ENCODE peak calls at places on chromosome 13, in six cellular contexts. I, E, G, P, V and O are unnamed samples. For H3K9me3, the result is how much of the 10 kb centered on the place peaks cover.

GRCh38 chr13:52156724-52157251 is 2.6 kb downstream of the NEK3 start:
- DNase-seq in I (no peak), E (no peak), G (no peak), P (no peak), V (no peak), O (no peak)

GRCh38 chr13:94435604-94436226 is 43.8 kb downstream of the DCT start:
- DNase-seq in I (no peak), E (no peak), G (no peak), P (no peak), V (no peak), O (no peak)

GRCh38 chr13:85509512-85509911 is 289.7 kb downstream of the SLITRK6 start:
- DNase-seq in I (no peak), E (no peak), G (no peak), P (no peak), V (no peak), O (no peak)

GRCh38 chr13:113854238-113855011 is 9.5 kb downstream of the GAS6 start:
- DNase-seq in I (peak), E (no peak), G (no peak), P (no peak), V (peak), O (peak)

GRCh38 chr13:46382224-46382623 is 4.8 kb downstream of the RUBCNL start:
- DNase-seq in I (no peak), E (no peak), G (no peak), P (no peak), V (no peak), O (no peak)

GRCh38 chr13:56586966-56587365 is 553.8 kb upstream of the PRR20A start:
- DNase-seq in I (no peak), E (no peak), G (no peak), P (no peak), V (no peak), O (no peak)

GRCh38 chr13:27830010-27830409 is 37.7 kb downstream of the GSX1 start:
- DNase-seq in I (peak), E (peak), G (no peak), P (peak), V (peak), O (no peak)

GRCh38 chr13:26923824-26924605 is 163.4 kb upstream of the GPR12 start:
- DNase-seq in I (no peak), E (no peak), G (no peak), P (no peak), V (no peak), O (no peak)

GRCh38 chr13:109720758-109721184 is 65.6 kb downstream of the IRS2 start:
- DNase-seq in I (no peak), E (no peak), G (no peak), P (peak), V (no peak), O (no peak)

GRCh38 chr13:33321686-33322473 is 36.3 kb upstream of the STARD13 start:
- DNase-seq in I (no peak), E (no peak), G (no peak), P (no peak), V (no peak), O (no peak)

GRCh38 chr13:51455532-51455931 is 2.7 kb upstream of the INTS6 start:
- DNase-seq in I (peak), E (no peak), G (no peak), P (no peak), V (peak), O (no peak)

DNA sequence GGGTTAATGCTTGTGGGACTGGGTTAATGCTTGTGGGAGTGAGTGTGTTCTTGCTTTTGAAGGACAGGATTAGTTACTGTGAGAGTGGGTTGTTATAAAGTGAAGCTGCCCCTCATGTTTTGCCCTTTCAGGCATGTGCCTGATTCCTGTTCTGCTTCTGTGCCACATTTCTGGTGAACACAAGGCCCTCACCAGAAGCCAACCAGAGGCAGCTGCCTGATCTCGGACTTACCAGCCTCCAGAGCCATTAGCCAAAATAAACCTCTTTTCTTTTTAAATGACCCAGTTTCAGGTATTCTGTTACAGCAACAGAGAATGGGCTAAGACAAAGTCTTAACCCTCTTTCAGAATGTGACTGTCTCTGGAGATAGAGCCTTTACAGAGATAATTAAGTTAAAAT is 113.3 kb upstream of the TMTC4 start:
- DNase-seq in I (no peak), E (no peak), G (no peak), P (no peak), V (no peak), O (no peak)
- H3K9me3 ChIP-seq in I (under half), E (under half), G (under half), P (under half), V (under half), O (under half)

DNA sequence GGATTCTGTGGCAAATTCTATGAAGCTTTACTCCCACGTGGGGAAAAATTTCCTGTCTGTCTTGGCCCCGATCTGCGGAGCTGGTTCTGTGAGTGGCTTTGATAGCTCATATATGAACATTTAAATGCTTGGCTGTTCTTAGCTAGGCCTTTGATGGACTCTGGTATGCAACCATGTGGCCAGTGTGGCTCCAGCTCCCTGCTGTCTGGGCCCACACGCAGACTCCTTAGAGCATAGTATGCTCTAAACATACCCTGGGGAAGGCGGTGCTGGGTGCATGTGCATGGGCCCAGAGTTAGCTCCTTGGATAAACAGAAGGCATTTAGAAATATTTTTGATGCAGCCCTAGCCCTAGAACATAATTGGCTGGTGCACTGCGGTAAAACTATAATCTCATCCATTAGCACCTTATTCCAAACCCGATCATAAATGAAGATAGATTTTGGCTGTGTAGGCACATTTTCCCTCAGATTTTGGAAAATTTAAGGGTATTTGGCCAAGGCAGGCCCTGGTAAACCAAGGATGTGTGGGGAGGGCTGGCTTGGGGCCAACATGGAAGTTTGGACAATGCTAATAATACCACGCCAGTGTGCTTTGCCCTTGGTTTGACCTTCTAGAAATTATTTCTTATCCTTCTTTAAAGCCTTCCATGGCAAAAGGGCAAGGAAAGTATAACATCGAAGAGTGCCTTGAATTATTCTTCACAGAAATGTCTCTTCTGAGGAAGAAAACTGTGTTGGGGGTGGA is 153.5 kb downstream of the LMO7 start:
- DNase-seq in I (no peak), E (no peak), G (no peak), P (no peak), V (no peak), O (no peak)
- H3K27ac ChIP-seq in I (peak), E (peak), G (no peak), P (no peak), V (no peak), O (peak)

DNA sequence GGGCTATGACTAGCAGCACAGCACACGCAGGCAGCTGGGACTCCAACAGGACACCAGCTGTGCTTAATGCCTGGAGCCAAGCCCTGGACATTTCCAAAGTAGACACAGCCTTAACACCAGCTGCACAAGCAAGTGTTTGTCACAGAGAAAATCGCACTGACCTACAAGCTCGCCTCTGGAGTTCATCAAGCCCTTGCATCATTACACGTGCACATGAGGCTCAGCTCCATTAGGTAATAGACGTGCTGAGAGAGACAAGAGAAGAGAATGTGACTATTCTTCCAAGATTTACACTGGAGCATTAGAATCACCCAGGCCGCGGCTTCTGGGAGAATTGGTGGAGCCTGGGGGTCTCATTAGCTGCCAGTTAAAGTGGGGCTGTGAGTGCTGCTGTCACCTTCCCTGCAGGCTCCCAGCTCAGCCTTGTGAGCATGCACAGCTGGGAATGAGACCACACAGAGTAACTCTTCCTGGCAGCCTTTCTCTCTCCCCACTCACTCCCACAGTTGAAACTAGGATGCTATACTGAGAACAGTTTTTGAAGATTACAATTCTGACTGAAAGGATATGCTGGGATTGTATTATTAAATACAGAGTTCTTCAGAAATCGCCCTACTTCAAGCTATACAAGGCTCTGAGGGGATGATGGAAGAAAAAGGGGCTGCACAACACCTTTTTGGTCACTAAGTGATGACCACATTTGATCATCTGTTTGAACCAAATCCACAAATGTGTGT is 10.6 kb downstream of the STOML3 start:
- DNase-seq in I (no peak), E (peak), G (no peak), P (no peak), V (no peak), O (peak)
- TF ChIP-seq EP300 in I (no peak), E (no peak), G (no peak), P (no peak), V (no peak), O (peak)

DNA sequence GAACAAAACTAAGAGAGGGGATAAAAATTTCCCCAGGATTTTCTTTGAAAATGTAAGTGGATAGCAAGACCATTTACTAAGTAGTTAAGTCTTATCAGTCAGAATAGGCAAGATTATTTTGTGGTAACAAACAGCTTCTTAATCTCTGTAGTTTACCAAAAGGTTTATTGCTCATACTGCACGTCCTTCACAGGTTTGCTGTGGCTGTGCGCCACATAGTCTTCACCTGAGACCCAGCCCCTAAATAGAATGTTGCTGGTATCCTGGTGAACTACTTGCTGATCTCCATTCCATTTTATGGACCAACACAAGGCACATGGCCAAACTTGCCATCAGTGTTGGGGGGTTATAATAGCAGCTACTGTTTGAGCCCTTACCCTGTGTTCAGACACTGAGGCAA is 44.6 kb downstream of the FNDC3A start:
- DNase-seq in I (no peak), E (no peak), G (no peak), P (no peak), V (no peak), O (no peak)
- H3K9me3 ChIP-seq in I (under half), E (under half), G (under half), P (under half), V (under half), O (under half)